ENCODE peak calls at places on chromosomes 13 and 19, in eight cellular contexts. U is adrenal gland; L is NCI-H774; H is fibroblast of the aortic adventitia; B is cardiac fibroblast; W is activated naive CD8-positive, alpha-beta T cell treated with anti-CD3 and anti-CD28 coated beads, Interleukin-2, amount 50 U/mL, for 24 hours; G is stimulated activated CD4-positive, alpha-beta T cell treated with anti-CD3 and anti-CD28 coated beads, TNF-alpha, amount 100 ng/mL, for 48 hours; K is CD8-positive, alpha-beta T cell. Z is an unnamed sample.

GRCh38 chr13:93309886-93310520 is 83.4 kb downstream of the GPC6 start:
- DNase-seq in U (no peak), L (peak), H (peak), B (peak), W (no peak), G (no peak), K (no peak), Z (no peak)

GRCh38 chr19:11382898-11383705 is 1.0 kb downstream of the EPOR start:
- DNase-seq in U (peak), L (peak), H (no peak), B (peak), W (peak), G (peak), K (peak), Z (peak)

GRCh38 chr13:27794075-27794691 is 1.9 kb downstream of the GSX1 start:
- DNase-seq in U (no peak), L (no peak), H (no peak), B (no peak), W (no peak), G (no peak), K (no peak), Z (no peak)

GRCh38 chr19:53883741-53884140 is 1.7 kb downstream of the PRKCG start:
- DNase-seq in U (no peak), L (no peak), H (no peak), B (no peak), W (no peak), G (no peak), K (no peak), Z (no peak)

GRCh38 chr13:113186061-113186900 is 22.2 kb downstream of the PCID2 start:
- DNase-seq in U (no peak), L (no peak), H (no peak), B (no peak), W (no peak), G (no peak), K (no peak), Z (no peak)

GRCh38 chr13:29782798-29783197 is 67.6 kb downstream of the UBL3 start:
- DNase-seq in U (no peak), L (no peak), H (no peak), B (no peak), W (no peak), G (no peak), K (no peak), Z (no peak)

GRCh38 chr19:2796659-2797266 is 11.5 kb downstream of the THOP1 start:
- DNase-seq in U (no peak), L (no peak), H (no peak), B (no peak), W (no peak), G (no peak), K (no peak), Z (no peak)

GRCh38 chr19:39335168-39335567 is 675 bp downstream of the GMFG start:
- DNase-seq in U (no peak), L (no peak), H (no peak), B (no peak), W (peak), G (no peak), K (peak), Z (no peak)

GRCh38 chr19:55537741-55538111 is 793 bp upstream of the SBK2 start:
- DNase-seq in U (no peak), L (no peak), H (no peak), B (no peak), W (no peak), G (no peak), K (no peak), Z (no peak)

GRCh38 chr19:32202244-32202643 is 143.2 kb upstream of the ZNF507 start:
- DNase-seq in U (no peak), L (no peak), H (no peak), B (no peak), W (no peak), G (no peak), K (no peak), Z (no peak)

GRCh38 chr13:44229371-44230030 is 144.1 kb upstream of the SERP2 start:
- DNase-seq in U (no peak), L (no peak), H (no peak), B (no peak), W (no peak), G (no peak), K (no peak), Z (no peak)

GRCh38 chr19:50723069-50723468 is at the start of gene CLEC11A:
- DNase-seq in U (no peak), L (no peak), H (peak), B (peak), W (no peak), G (no peak), K (no peak), Z (no peak)

GRCh38 chr19:29293736-29294342 is 80.9 kb upstream of the UQCRFS1 start:
- DNase-seq in U (no peak), L (no peak), H (no peak), B (no peak), W (peak), G (no peak), K (no peak), Z (no peak)

GRCh38 chr13:59000770-59001169 is 1163.0 kb downstream of the DIAPH3 start:
- DNase-seq in U (no peak), L (no peak), H (no peak), B (no peak), W (no peak), G (no peak), K (no peak), Z (no peak)

GRCh38 chr19:51366999-51367564 is 894 bp upstream of the ETFB start:
- DNase-seq in U (no peak), L (no peak), H (no peak), B (no peak), W (no peak), G (no peak), K (peak), Z (no peak)

GRCh38 chr19:31353826-31354225 is 4.6 kb upstream of the TSHZ3 start:
- DNase-seq in U (no peak), L (no peak), H (no peak), B (no peak), W (no peak), G (no peak), K (no peak), Z (no peak)

GRCh38 chr13:39347926-39348901 is 254.8 kb downstream of the LHFPL6 start:
- DNase-seq in U (no peak), L (no peak), H (no peak), B (no peak), W (no peak), G (no peak), K (no peak), Z (peak)

GRCh38 chr19:34244611-34245299 is 9.6 kb upstream of the GARRE1 start:
- DNase-seq in U (no peak), L (no peak), H (no peak), B (no peak), W (no peak), G (no peak), K (no peak), Z (peak)

GRCh38 chr19:38253788-38254187 is 2.4 kb downstream of the PPP1R14A start:
- DNase-seq in U (no peak), L (no peak), H (no peak), B (no peak), W (no peak), G (no peak), K (no peak), Z (no peak)

GRCh38 chr13:98959775-98960325 is 18.0 kb downstream of the DOCK9 start:
- DNase-seq in U (no peak), L (peak), H (no peak), B (no peak), W (no peak), G (no peak), K (no peak), Z (no peak)

GRCh38 chr13:107209811-107210210 is 641.9 kb upstream of the ARGLU1 start:
- DNase-seq in U (no peak), L (peak), H (peak), B (peak), W (no peak), G (no peak), K (no peak), Z (no peak)

GRCh38 chr19:8611391-8611883 is 922 bp upstream of the ADAMTS10 start:
- DNase-seq in U (peak), L (no peak), H (no peak), B (peak), W (peak), G (no peak), K (no peak), Z (no peak)

GRCh38 chr13:106513025-106513424 is 22.4 kb downstream of the EFNB2 start:
- DNase-seq in U (no peak), L (no peak), H (no peak), B (no peak), W (no peak), G (no peak), K (no peak), Z (no peak)

GRCh38 chr13:47298506-47298905 is 401.7 kb upstream of the HTR2A start:
- DNase-seq in U (no peak), L (no peak), H (peak), B (peak), W (no peak), G (no peak), K (no peak), Z (no peak)

GRCh38 chr13:71866173-71867091 is 572 bp downstream of the DACH1 start:
- DNase-seq in U (peak), L (no peak), H (no peak), B (peak), W (peak), G (no peak), K (peak), Z (no peak)

GRCh38 chr13:92734068-92734467 is 492.5 kb upstream of the GPC6 start:
- DNase-seq in U (no peak), L (no peak), H (no peak), B (no peak), W (no peak), G (no peak), K (no peak), Z (no peak)

GRCh38 chr19:45471866-45472556 is 4.2 kb downstream of the FOSB start:
- DNase-seq in U (no peak), L (no peak), H (no peak), B (peak), W (no peak), G (no peak), K (no peak), Z (no peak)

GRCh38 chr13:100154835-100155463 is 66.1 kb downstream of the PCCA start:
- DNase-seq in U (no peak), L (no peak), H (no peak), B (no peak), W (no peak), G (no peak), K (no peak), Z (no peak)

GRCh38 chr19:47694466-47695273 is 18.6 kb upstream of the EHD2 start:
- DNase-seq in U (no peak), L (no peak), H (no peak), B (no peak), W (no peak), G (no peak), K (no peak), Z (no peak)

GRCh38 chr19:32595491-32595890 is 14.5 kb downstream of the PDCD5 start:
- DNase-seq in U (no peak), L (no peak), H (no peak), B (no peak), W (no peak), G (no peak), K (no peak), Z (no peak)

GRCh38 chr13:28533049-28533436 is 38.1 kb upstream of the FLT1 start:
- DNase-seq in U (no peak), L (no peak), H (no peak), B (peak), W (no peak), G (no peak), K (no peak), Z (no peak)

GRCh38 chr13:104442541-104442940 is 1376.3 kb upstream of the SLC10A2 start:
- DNase-seq in U (no peak), L (no peak), H (no peak), B (no peak), W (no peak), G (no peak), K (no peak), Z (no peak)

GRCh38 chr13:86567119-86567518 is 767.9 kb upstream of the SLITRK6 start:
- DNase-seq in U (no peak), L (no peak), H (no peak), B (no peak), W (no peak), G (no peak), K (no peak), Z (no peak)

GRCh38 chr13:112444001-112444311 is 67.8 kb downstream of the SPACA7 start:
- DNase-seq in U (peak), L (peak), H (peak), B (peak), W (peak), G (peak), K (peak), Z (peak)

GRCh38 chr13:109789262-109789661 is 2.9 kb upstream of the IRS2 start:
- DNase-seq in U (peak), L (peak), H (no peak), B (no peak), W (no peak), G (no peak), K (no peak), Z (no peak)

GRCh38 chr19:41327499-41328156 is 17.7 kb downstream of the CCDC97 start:
- DNase-seq in U (peak), L (peak), H (no peak), B (no peak), W (peak), G (peak), K (peak), Z (peak)

GRCh38 chr19:4732680-4733114 is 9.1 kb upstream of the DPP9 start:
- DNase-seq in U (no peak), L (peak), H (peak), B (peak), W (peak), G (peak), K (peak), Z (peak)

GRCh38 chr19:48506138-48506733 is 5.4 kb downstream of the LMTK3 start:
- DNase-seq in U (peak), L (no peak), H (peak), B (peak), W (no peak), G (no peak), K (no peak), Z (peak)